ENCODE peak calls at places on chromosomes 3 and 15, in five cellular contexts. R is pancreas; X is CD8-positive, alpha-beta memory T cell; P is HCT116; D is mesenchymal stem cell. L is an unnamed sample. For H3K4me1, the result is how much of the 10 kb centered on the place peaks cover.

GRCh38 chr3:197352382-197352781 is 54.0 kb upstream of the DLG1 start:
- DNase-seq in R (no peak), X (no peak), P (no peak), D (peak), L (no peak)

GRCh38 chr3:35965908-35966307 is 326.6 kb downstream of the ARPP21 start:
- DNase-seq in R (no peak), X (no peak), P (no peak), D (peak), L (peak)

GRCh38 chr3:142904639-142905441 is 16.0 kb upstream of the PCOLCE2 start:
- DNase-seq in R (no peak), X (no peak), P (no peak), D (no peak), L (no peak)

GRCh38 chr3:128207953-128208352 is 54.7 kb downstream of the EEFSEC start:
- DNase-seq in R (no peak), X (no peak), P (no peak), D (no peak), L (no peak)

GRCh38 chr3:194439915-194440550 is 41.0 kb upstream of the GP5 start:
- DNase-seq in R (no peak), X (no peak), P (no peak), D (no peak), L (no peak)

GRCh38 chr15:22795206-22796063 is 9.0 kb downstream of the NIPA1 start:
- DNase-seq in R (no peak), X (no peak), P (no peak), D (no peak), L (no peak)

GRCh38 chr3:129399895-129400357 is 28.5 kb downstream of the EFCAB12 start:
- DNase-seq in R (no peak), X (no peak), P (peak), D (peak), L (no peak)

GRCh38 chr15:93800805-93801204 is 430.6 kb upstream of the MCTP2 start:
- DNase-seq in R (no peak), X (no peak), P (no peak), D (no peak), L (no peak)

GRCh38 chr3:99686955-99687612 is 48.7 kb downstream of the COL8A1 start:
- DNase-seq in R (no peak), X (no peak), P (peak), D (peak), L (peak)

GRCh38 chr15:28103402-28103801 is 4.3 kb upstream of the OCA2 start:
- DNase-seq in R (no peak), X (no peak), P (no peak), D (no peak), L (no peak)

GRCh38 chr15:28125673-28126651 is 26.8 kb upstream of the OCA2 start:
- DNase-seq in R (no peak), X (peak), P (peak), D (peak), L (peak)

GRCh38 chr3:88775026-88775690 is 332.3 kb upstream of the EPHA3 start:
- DNase-seq in R (no peak), X (no peak), P (no peak), D (no peak), L (no peak)

GRCh38 chr3:107641572-107642307 is 119.0 kb downstream of the BBX start:
- DNase-seq in R (no peak), X (no peak), P (no peak), D (peak), L (no peak)

GRCh38 chr3:63814300-63814699 is 4.8 kb upstream of the C3orf49 start:
- DNase-seq in R (no peak), X (no peak), P (no peak), D (no peak), L (no peak)

GRCh38 chr3:135513106-135514063 is 452.1 kb upstream of the PPP2R3A start:
- DNase-seq in R (no peak), X (no peak), P (peak), D (peak), L (no peak)

GRCh38 chr3:143478124-143478693 is 358.6 kb downstream of the CHST2 start:
- DNase-seq in R (no peak), X (no peak), P (no peak), D (no peak), L (no peak)

GRCh38 chr3:170419301-170420087 is 826 bp downstream of the CLDN11 start:
- DNase-seq in R (no peak), X (no peak), P (no peak), D (peak), L (no peak)

GRCh38 chr3:196219194-196219969 is 3.0 kb downstream of the SLC51A start:
- DNase-seq in R (no peak), X (peak), P (no peak), D (peak), L (no peak)

GRCh38 chr15:61034793-61035710 is 194.1 kb downstream of the RORA start:
- DNase-seq in R (no peak), X (no peak), P (no peak), D (no peak), L (no peak)

GRCh38 chr3:148464246-148464645 is 233.5 kb upstream of the AGTR1 start:
- DNase-seq in R (no peak), X (no peak), P (no peak), D (no peak), L (no peak)

GRCh38 chr3:137768361-137769320 is 4.5 kb downstream of the SOX14 start:
- DNase-seq in R (no peak), X (no peak), P (no peak), D (no peak), L (no peak)

GRCh38 chr15:27271258-27271657 is 300.3 kb downstream of the GABRG3 start:
- DNase-seq in R (no peak), X (no peak), P (no peak), D (no peak), L (no peak)

GRCh38 chr3:13866406-13866965 is 13.4 kb downstream of the WNT7A start:
- DNase-seq in R (no peak), X (peak), P (no peak), D (no peak), L (no peak)

GRCh38 chr3:88632226-88632625 is 475.2 kb upstream of the EPHA3 start:
- DNase-seq in R (no peak), X (no peak), P (no peak), D (no peak), L (no peak)

GRCh38 chr15:100763764-100764750 is 115.6 kb upstream of the ALDH1A3 start:
- DNase-seq in R (no peak), X (no peak), P (no peak), D (no peak), L (no peak)

GRCh38 chr15:29756358-29757267 is 65.7 kb downstream of the TJP1 start:
- DNase-seq in R (no peak), X (no peak), P (no peak), D (no peak), L (no peak)

GRCh38 chr3:127156651-127157050 is 36.3 kb upstream of the PRR23E start:
- DNase-seq in R (no peak), X (no peak), P (no peak), D (no peak), L (no peak)

GRCh38 chr15:29871401-29871800 is 49.1 kb upstream of the TJP1 start:
- DNase-seq in R (no peak), X (no peak), P (no peak), D (no peak), L (no peak)

DNA sequence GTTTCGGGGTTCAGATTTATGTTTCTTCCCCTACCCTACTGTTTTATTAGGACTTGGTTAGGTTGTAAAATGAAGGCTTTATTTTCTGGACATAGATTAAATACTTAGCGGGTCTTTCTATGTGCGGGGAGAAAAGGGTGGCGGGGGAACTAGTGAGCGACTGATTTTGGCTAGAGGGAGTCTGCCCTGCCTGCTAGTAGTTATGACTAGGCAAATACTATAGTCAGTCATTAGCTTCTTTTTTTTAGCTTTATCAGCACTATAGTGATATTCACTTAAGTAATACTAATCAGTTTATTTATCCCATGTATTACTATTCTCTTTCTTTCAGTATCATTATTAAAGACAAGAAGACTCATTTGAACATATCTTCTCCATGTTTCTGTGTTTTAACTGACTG is 3.7 kb downstream of the CADM2 start:
- DNase-seq in R (no peak), X (no peak), P (no peak), D (no peak), L (no peak)
- H3K4me1 ChIP-seq in R (under half), X (under half), P (under half), D (under half), L (under half)

GRCh38 chr3:5141760-5142159 is 19.7 kb downstream of the ARL8B start:
- DNase-seq in R (no peak), X (no peak), P (no peak), D (no peak), L (no peak)
- H3K4me1 ChIP-seq in R (under half), X (under half), P (under half), D (under half), L (under half)

GRCh38 chr15:63089260-63090043 is 32.2 kb upstream of the LACTB start:
- DNase-seq in R (no peak), X (no peak), P (no peak), D (peak), L (peak)
- H3K4me1 ChIP-seq in R (under half), X (under half), P (under half), D (under half), L (half or more)

GRCh38 chr3:43345877-43346276 is 59.5 kb downstream of the SNRK start:
- DNase-seq in R (no peak), X (no peak), P (no peak), D (no peak), L (no peak)
- H3K4me1 ChIP-seq in R (under half), X (half or more), P (under half), D (under half), L (under half)

GRCh38 chr15:68792901-68793766 is 27.6 kb downstream of the ANP32A start:
- DNase-seq in R (peak), X (no peak), P (no peak), D (no peak), L (no peak)

GRCh38 chr15:68789921-68790575 is 30.6 kb downstream of the ANP32A start:
- DNase-seq in R (no peak), X (no peak), P (no peak), D (peak), L (no peak)

GRCh38 chr15:68789041-68789920 is 31.4 kb downstream of the ANP32A start:
- DNase-seq in R (peak), X (no peak), P (no peak), D (no peak), L (no peak)

GRCh38 chr15:68791431-68792283 is 29.0 kb downstream of the ANP32A start:
- DNase-seq in R (no peak), X (peak), P (no peak), D (no peak), L (no peak)

GRCh38 chr15:68790910-68791309 is 29.8 kb downstream of the ANP32A start:
- DNase-seq in R (no peak), X (no peak), P (no peak), D (no peak), L (no peak)
- H3K4me1 ChIP-seq in R (half or more), X (half or more), P (under half), D (under half), L (under half)

DNA sequence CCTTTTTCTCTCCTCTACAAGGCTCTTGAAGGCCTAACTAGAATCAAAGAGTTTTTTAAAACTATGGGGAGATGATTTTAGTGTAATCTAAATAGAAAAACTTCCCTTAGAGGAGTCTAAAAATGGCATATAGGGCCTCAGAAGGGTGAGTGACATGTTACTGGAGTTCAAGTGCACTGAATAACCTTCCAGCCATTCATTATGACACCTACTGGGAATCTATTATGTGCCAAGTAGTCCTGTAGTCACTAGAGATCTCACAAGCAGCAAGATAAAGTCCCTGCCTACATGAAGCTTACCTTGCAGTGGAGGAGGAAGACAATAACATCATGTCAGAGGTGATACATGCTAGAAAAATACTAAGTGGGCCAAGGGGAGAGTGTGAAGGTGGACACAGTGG is 96.1 kb downstream of the OXNAD1 start:
- DNase-seq in R (no peak), X (no peak), P (no peak), D (no peak), L (no peak)
- H3K4me1 ChIP-seq in R (under half), X (under half), P (under half), D (under half), L (under half)

DNA sequence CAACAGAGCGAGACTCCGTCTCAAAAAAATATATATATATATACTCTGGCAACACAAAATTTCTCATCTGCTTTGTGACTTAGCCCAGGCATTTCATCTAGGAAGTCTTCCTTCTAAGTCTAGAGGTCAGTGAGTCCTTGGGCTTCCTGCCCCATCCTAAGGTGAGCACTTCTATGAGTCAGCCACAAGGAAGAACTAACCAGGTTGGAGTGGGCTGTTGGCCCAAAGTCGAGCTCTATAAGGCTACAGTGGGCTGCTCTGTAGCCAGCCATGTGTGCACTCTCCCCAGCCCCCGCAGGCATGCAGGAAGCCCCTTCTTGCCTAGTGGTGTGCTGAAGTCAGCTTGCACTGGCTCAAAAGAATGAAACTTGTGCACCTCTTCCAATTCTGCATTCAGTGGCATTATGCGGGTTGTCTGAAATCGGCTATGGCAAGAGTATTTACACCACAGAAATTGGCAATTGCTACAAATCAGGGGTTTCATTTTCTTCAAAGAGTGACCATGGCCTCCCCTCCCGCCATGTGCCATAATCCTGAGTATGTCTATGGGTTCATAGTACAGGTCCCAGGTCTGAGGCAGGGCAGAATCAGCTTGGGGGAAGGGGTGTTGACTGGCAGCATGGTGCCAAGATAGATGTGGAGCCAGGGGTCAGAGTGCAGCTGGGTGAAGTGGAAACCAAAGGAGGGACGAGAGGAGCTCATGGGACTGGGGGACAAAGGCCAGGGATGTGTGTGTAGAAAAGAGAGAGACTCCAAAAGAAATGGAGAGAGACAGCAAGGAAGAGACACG is 22.0 kb upstream of the LOXL1 start:
- DNase-seq in R (no peak), X (no peak), P (no peak), D (no peak), L (no peak)
- H3K4me1 ChIP-seq in R (under half), X (under half), P (under half), D (under half), L (under half)

GRCh38 chr15:56208641-56209155 is 35.0 kb downstream of the RFX7 start:
- DNase-seq in R (no peak), X (no peak), P (no peak), D (no peak), L (no peak)

GRCh38 chr15:56207711-56208110 is 36.0 kb downstream of the RFX7 start:
- DNase-seq in R (no peak), X (peak), P (no peak), D (peak), L (no peak)

GRCh38 chr15:56207092-56207491 is 36.6 kb downstream of the RFX7 start:
- DNase-seq in R (no peak), X (no peak), P (no peak), D (no peak), L (no peak)

GRCh38 chr15:56211064-56211463 is 32.6 kb downstream of the RFX7 start:
- DNase-seq in R (no peak), X (no peak), P (no peak), D (no peak), L (no peak)

DNA sequence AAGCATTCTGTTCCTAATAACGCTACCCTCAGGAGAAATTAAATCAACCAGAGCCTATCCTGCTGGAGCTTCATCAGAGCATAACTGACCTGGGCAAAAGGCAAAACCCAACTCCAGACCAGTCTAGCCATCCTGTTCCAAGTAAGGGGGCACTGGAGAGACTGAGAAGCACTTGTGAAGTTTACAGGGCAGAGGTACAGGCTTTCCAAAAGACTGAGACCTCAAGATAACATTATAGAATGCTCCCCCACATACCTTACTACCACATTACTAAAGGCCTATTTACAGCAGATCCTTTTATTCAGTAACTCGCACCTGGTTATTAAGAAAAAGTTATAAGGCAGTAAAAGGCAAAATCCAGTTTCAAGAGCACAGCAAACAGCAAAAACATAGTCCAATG is 35.5 kb downstream of the RFX7 start:
- DNase-seq in R (no peak), X (no peak), P (no peak), D (peak), L (no peak)
- H3K4me1 ChIP-seq in R (under half), X (under half), P (under half), D (under half), L (under half)

DNA sequence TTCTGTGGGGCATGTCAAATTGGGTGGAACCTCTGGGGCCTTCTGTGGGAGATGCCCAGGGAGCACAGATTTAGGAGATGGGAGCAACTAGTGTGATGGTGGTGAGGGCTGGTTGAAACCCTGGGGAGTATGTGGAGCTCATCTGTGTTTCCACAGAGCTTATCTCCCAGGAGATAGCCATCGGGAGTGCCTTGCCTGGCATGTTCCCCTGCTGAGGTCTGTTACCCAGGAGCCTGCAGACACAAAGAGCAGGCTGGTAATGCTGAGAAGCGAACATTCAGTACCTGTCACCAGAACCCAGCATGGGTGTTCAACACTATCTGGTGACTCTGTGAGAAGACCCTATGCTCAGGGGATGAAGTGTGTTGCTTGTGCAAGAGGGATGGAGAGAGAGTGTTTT is 85.0 kb downstream of the CLSTN2 start:
- DNase-seq in R (no peak), X (no peak), P (no peak), D (no peak), L (no peak)
- H3K4me1 ChIP-seq in R (under half), X (under half), P (under half), D (under half), L (under half)

L was measured in A549.